ENCODE peak calls at places on chromosomes 4 and X, in nine cellular contexts. One of them, this sample, is unnamed.

GRCh38 chr4:155526452-155527169 is 140.0 kb upstream of the GUCY1A1 start:
- DNase-seq in NCI-H446: no peak
- DNase-seq in kidney epithelial cell: no peak
- DNase-seq in NCI-H510A treated with DMSO at 0.1 percent for 48 hours: no peak
- DNase-seq in MCF 10A: no peak
- DNase-seq in cerebellar cortex: no peak
- DNase-seq in stimulated activated CD8-positive, alpha-beta memory T cell treated with anti-CD3 and anti-CD28 coated beads, Interleukin-7, amount 100 ng/mL, for 48 hours: no peak
- DNase-seq in HT1080: no peak
- DNase-seq in renal cortical epithelial cell: no peak
- DNase-seq in this sample: no peak

GRCh38 chr4:76738081-76738931 is 159.6 kb downstream of the SOWAHB start:
- DNase-seq in cerebellar cortex: peak
- DNase-seq in NCI-H446: no peak
- DNase-seq in renal cortical epithelial cell: peak
- DNase-seq in NCI-H510A treated with DMSO at 0.1 percent for 48 hours: no peak
- DNase-seq in kidney epithelial cell: no peak
- DNase-seq in stimulated activated CD8-positive, alpha-beta memory T cell treated with anti-CD3 and anti-CD28 coated beads, Interleukin-7, amount 100 ng/mL, for 48 hours: no peak
- DNase-seq in HT1080: peak
- DNase-seq in MCF 10A: no peak
- DNase-seq in this sample: no peak

GRCh38 chr4:10753326-10753725 is 68.8 kb upstream of the CLNK start:
- DNase-seq in stimulated activated CD8-positive, alpha-beta memory T cell treated with anti-CD3 and anti-CD28 coated beads, Interleukin-7, amount 100 ng/mL, for 48 hours: no peak
- DNase-seq in kidney epithelial cell: no peak
- DNase-seq in MCF 10A: no peak
- DNase-seq in HT1080: no peak
- DNase-seq in NCI-H510A treated with DMSO at 0.1 percent for 48 hours: no peak
- DNase-seq in NCI-H446: no peak
- DNase-seq in cerebellar cortex: no peak
- DNase-seq in renal cortical epithelial cell: no peak
- DNase-seq in this sample: no peak

GRCh38 chrX:48574270-48575266 is at the start of gene RBM3:
- DNase-seq in cerebellar cortex: peak
- DNase-seq in MCF 10A: peak
- DNase-seq in NCI-H446: peak
- DNase-seq in HT1080: peak
- DNase-seq in renal cortical epithelial cell: peak
- DNase-seq in NCI-H510A treated with DMSO at 0.1 percent for 48 hours: peak
- DNase-seq in kidney epithelial cell: peak
- DNase-seq in stimulated activated CD8-positive, alpha-beta memory T cell treated with anti-CD3 and anti-CD28 coated beads, Interleukin-7, amount 100 ng/mL, for 48 hours: peak
- DNase-seq in this sample: peak

GRCh38 chr4:185328586-185328985 is 67.1 kb downstream of the LRP2BP start:
- DNase-seq in renal cortical epithelial cell: no peak
- DNase-seq in MCF 10A: no peak
- DNase-seq in HT1080: no peak
- DNase-seq in cerebellar cortex: no peak
- DNase-seq in NCI-H446: no peak
- DNase-seq in kidney epithelial cell: no peak
- DNase-seq in NCI-H510A treated with DMSO at 0.1 percent for 48 hours: no peak
- DNase-seq in stimulated activated CD8-positive, alpha-beta memory T cell treated with anti-CD3 and anti-CD28 coated beads, Interleukin-7, amount 100 ng/mL, for 48 hours: no peak
- DNase-seq in this sample: no peak

GRCh38 chrX:20252392-20253231 is 14.1 kb downstream of the RPS6KA3 start:
- DNase-seq in stimulated activated CD8-positive, alpha-beta memory T cell treated with anti-CD3 and anti-CD28 coated beads, Interleukin-7, amount 100 ng/mL, for 48 hours: no peak
- DNase-seq in MCF 10A: peak
- DNase-seq in HT1080: peak
- DNase-seq in renal cortical epithelial cell: peak
- DNase-seq in NCI-H510A treated with DMSO at 0.1 percent for 48 hours: no peak
- DNase-seq in cerebellar cortex: no peak
- DNase-seq in kidney epithelial cell: no peak
- DNase-seq in NCI-H446: no peak
- DNase-seq in this sample: peak

GRCh38 chr4:171288816-171289432 is 524.3 kb upstream of the GALNTL6 start:
- DNase-seq in kidney epithelial cell: no peak
- DNase-seq in NCI-H510A treated with DMSO at 0.1 percent for 48 hours: no peak
- DNase-seq in MCF 10A: no peak
- DNase-seq in NCI-H446: no peak
- DNase-seq in HT1080: no peak
- DNase-seq in stimulated activated CD8-positive, alpha-beta memory T cell treated with anti-CD3 and anti-CD28 coated beads, Interleukin-7, amount 100 ng/mL, for 48 hours: no peak
- DNase-seq in renal cortical epithelial cell: no peak
- DNase-seq in cerebellar cortex: no peak
- DNase-seq in this sample: no peak

GRCh38 chrX:68714856-68715255 is 67.4 kb downstream of the STARD8 start:
- DNase-seq in cerebellar cortex: no peak
- DNase-seq in NCI-H446: no peak
- DNase-seq in HT1080: no peak
- DNase-seq in stimulated activated CD8-positive, alpha-beta memory T cell treated with anti-CD3 and anti-CD28 coated beads, Interleukin-7, amount 100 ng/mL, for 48 hours: no peak
- DNase-seq in renal cortical epithelial cell: no peak
- DNase-seq in NCI-H510A treated with DMSO at 0.1 percent for 48 hours: no peak
- DNase-seq in kidney epithelial cell: no peak
- DNase-seq in MCF 10A: no peak
- DNase-seq in this sample: no peak

GRCh38 chrX:50765986-50766385 is 48.0 kb downstream of the SHROOM4 start:
- DNase-seq in renal cortical epithelial cell: no peak
- DNase-seq in cerebellar cortex: no peak
- DNase-seq in kidney epithelial cell: no peak
- DNase-seq in stimulated activated CD8-positive, alpha-beta memory T cell treated with anti-CD3 and anti-CD28 coated beads, Interleukin-7, amount 100 ng/mL, for 48 hours: no peak
- DNase-seq in NCI-H510A treated with DMSO at 0.1 percent for 48 hours: no peak
- DNase-seq in NCI-H446: no peak
- DNase-seq in HT1080: no peak
- DNase-seq in MCF 10A: no peak
- DNase-seq in this sample: no peak

GRCh38 chr4:155672342-155672741 is 5.7 kb downstream of the GUCY1A1 start:
- DNase-seq in stimulated activated CD8-positive, alpha-beta memory T cell treated with anti-CD3 and anti-CD28 coated beads, Interleukin-7, amount 100 ng/mL, for 48 hours: no peak
- DNase-seq in kidney epithelial cell: no peak
- DNase-seq in HT1080: no peak
- DNase-seq in renal cortical epithelial cell: no peak
- DNase-seq in NCI-H446: no peak
- DNase-seq in NCI-H510A treated with DMSO at 0.1 percent for 48 hours: no peak
- DNase-seq in cerebellar cortex: no peak
- DNase-seq in MCF 10A: no peak
- DNase-seq in this sample: no peak

GRCh38 chrX:140343226-140343873 is 161.5 kb downstream of the SOX3 start:
- DNase-seq in NCI-H446: no peak
- DNase-seq in MCF 10A: peak
- DNase-seq in renal cortical epithelial cell: peak
- DNase-seq in cerebellar cortex: no peak
- DNase-seq in HT1080: peak
- DNase-seq in NCI-H510A treated with DMSO at 0.1 percent for 48 hours: no peak
- DNase-seq in stimulated activated CD8-positive, alpha-beta memory T cell treated with anti-CD3 and anti-CD28 coated beads, Interleukin-7, amount 100 ng/mL, for 48 hours: no peak
- DNase-seq in kidney epithelial cell: no peak
- DNase-seq in this sample: no peak

GRCh38 chr4:5940470-5941203 is 47.8 kb upstream of the CRMP1 start:
- DNase-seq in NCI-H510A treated with DMSO at 0.1 percent for 48 hours: peak
- DNase-seq in renal cortical epithelial cell: peak
- DNase-seq in stimulated activated CD8-positive, alpha-beta memory T cell treated with anti-CD3 and anti-CD28 coated beads, Interleukin-7, amount 100 ng/mL, for 48 hours: no peak
- DNase-seq in cerebellar cortex: no peak
- DNase-seq in MCF 10A: peak
- DNase-seq in kidney epithelial cell: no peak
- DNase-seq in HT1080: peak
- DNase-seq in NCI-H446: peak
- DNase-seq in this sample: no peak

GRCh38 chrX:44873415-44874270 is 655 bp downstream of the KDM6A start:
- DNase-seq in NCI-H510A treated with DMSO at 0.1 percent for 48 hours: peak
- DNase-seq in cerebellar cortex: peak
- DNase-seq in kidney epithelial cell: no peak
- DNase-seq in NCI-H446: no peak
- DNase-seq in HT1080: peak
- DNase-seq in renal cortical epithelial cell: no peak
- DNase-seq in MCF 10A: peak
- DNase-seq in stimulated activated CD8-positive, alpha-beta memory T cell treated with anti-CD3 and anti-CD28 coated beads, Interleukin-7, amount 100 ng/mL, for 48 hours: peak
- DNase-seq in this sample: peak

This sample was measured in activated CD8-positive, alpha-beta memory T cell treated with anti-CD3 and anti-CD28 coated beads for 48 hours.